ENCODE peak calls at places on chromosome 10, in six cellular contexts. R is Kasumi-1, M is psoas muscle, P is NCI-H1694, H is substantia nigra, X is breast epithelium. Q is an unnamed sample.

GRCh38 chr10:101146392-101147251 is 15.5 kb downstream of the TLX1 start:
- DNase-seq in X (no peak), H (no peak), R (no peak), P (no peak), M (no peak), Q (no peak)

GRCh38 chr10:33653584-33654367 is 319.3 kb upstream of the NRP1 start:
- DNase-seq in H (no peak), P (no peak), X (no peak), R (peak; percentile 67), M (no peak), Q (no peak)

GRCh38 chr10:84563868-84564267 is 235.5 kb downstream of the CCSER2 start:
- DNase-seq in R (peak; percentile 89), H (no peak), X (no peak), P (no peak), M (no peak), Q (no peak)

GRCh38 chr10:114274616-114275453 is 35.8 kb downstream of the VWA2 start:
- DNase-seq in P (no peak), M (no peak), X (no peak), R (no peak), H (no peak), Q (no peak)

GRCh38 chr10:69130251-69130650 is 6.3 kb downstream of the VPS26A start:
- DNase-seq in M (no peak), H (no peak), X (no peak), R (no peak), P (no peak), Q (no peak)

GRCh38 chr10:98328163-98328562 is 60.2 kb upstream of the LOXL4 start:
- DNase-seq in H (no peak), R (no peak), X (no peak), M (no peak), P (no peak), Q (no peak)

GRCh38 chr10:119724630-119725549 is 960 bp upstream of the INPP5F start:
- DNase-seq in P (no peak), R (peak; percentile 64), X (no peak), H (peak; percentile 54), M (no peak), Q (no peak)

GRCh38 chr10:84423729-84424128 is 95.3 kb downstream of the CCSER2 start:
- DNase-seq in H (no peak), X (no peak), R (no peak), P (no peak), M (no peak), Q (no peak)

GRCh38 chr10:96321822-96322221 is 17.6 kb downstream of the DNTT start:
- DNase-seq in P (no peak), X (no peak), H (no peak), R (no peak), M (no peak), Q (no peak)

GRCh38 chr10:77530011-77530410 is 107.6 kb downstream of the KCNMA1 start:
- DNase-seq in R (no peak), P (no peak), M (no peak), H (no peak), X (no peak), Q (no peak)

GRCh38 chr10:5563237-5563961 is 38.6 kb downstream of the CALML3 start:
- DNase-seq in H (no peak), X (peak; percentile 50), R (no peak), P (no peak), M (peak; percentile 39), Q (no peak)

GRCh38 chr10:44042075-44042770 is 342.7 kb downstream of the CXCL12 start:
- DNase-seq in H (no peak), R (no peak), M (no peak), P (no peak), X (no peak), Q (no peak)